ENCODE peak calls at places on chromosomes 11 and 22, in six cellular contexts. R, M, B, S, I and Q are unnamed samples.

GRCh38 chr22:44783091-44783490 is 30.7 kb downstream of the ARHGAP8 start:
- DNase-seq in R (no peak), M (no peak), B (no peak), S (no peak), I (no peak), Q (no peak)

GRCh38 chr11:7892751-7893356 is 38.2 kb downstream of the OR10A6 start:
- DNase-seq in R (peak), M (peak), B (peak), S (no peak), I (peak), Q (peak)

GRCh38 chr11:91239359-91239758 is 985.3 kb upstream of the FAT3 start:
- DNase-seq in R (no peak), M (peak), B (no peak), S (no peak), I (no peak), Q (no peak)

GRCh38 chr11:13207665-13208594 is 69.7 kb upstream of the BMAL1 start:
- DNase-seq in R (peak), M (peak), B (no peak), S (no peak), I (peak), Q (peak)

GRCh38 chr22:48234011-48234410 is 1471.6 kb downstream of the TBC1D22A start:
- DNase-seq in R (no peak), M (no peak), B (no peak), S (no peak), I (no peak), Q (no peak)

GRCh38 chr11:19803506-19803998 is 90.9 kb downstream of the NAV2 start:
- DNase-seq in R (no peak), M (peak), B (no peak), S (no peak), I (no peak), Q (no peak)

GRCh38 chr11:4862447-4863236 is 13.6 kb upstream of the OR51S1 start:
- DNase-seq in R (no peak), M (no peak), B (peak), S (no peak), I (no peak), Q (no peak)

GRCh38 chr11:116787786-116788486 is at the start of gene ZPR1:
- DNase-seq in R (no peak), M (peak), B (peak), S (peak), I (peak), Q (peak)

GRCh38 chr11:107696140-107696539 is 15.7 kb downstream of the SLN start:
- DNase-seq in R (peak), M (peak), B (no peak), S (no peak), I (peak), Q (peak)

GRCh38 chr22:25018009-25018408 is 65.5 kb downstream of the KIAA1671 start:
- DNase-seq in R (no peak), M (no peak), B (no peak), S (no peak), I (no peak), Q (no peak)

GRCh38 chr22:29555065-29555644 is 1.6 kb upstream of the THOC5 start:
- DNase-seq in R (peak), M (no peak), B (no peak), S (peak), I (no peak), Q (no peak)

GRCh38 chr11:130170345-130170744 is 10.8 kb downstream of the ST14 start:
- DNase-seq in R (no peak), M (no peak), B (no peak), S (no peak), I (no peak), Q (no peak)

GRCh38 chr11:103832762-103833161 is 203.7 kb upstream of the DDI1 start:
- DNase-seq in R (no peak), M (no peak), B (no peak), S (no peak), I (peak), Q (peak)

GRCh38 chr11:13772223-13773046 is 104.0 kb downstream of the FAR1 start:
- DNase-seq in R (peak), M (peak), B (peak), S (peak), I (peak), Q (peak)

GRCh38 chr11:61912991-61913698 is 4.2 kb downstream of the RAB3IL1 start:
- DNase-seq in R (no peak), M (no peak), B (no peak), S (peak), I (no peak), Q (no peak)

GRCh38 chr11:85316967-85317366 is 310.2 kb downstream of the DLG2 start:
- DNase-seq in R (no peak), M (no peak), B (no peak), S (no peak), I (no peak), Q (no peak)

GRCh38 chr22:26615149-26615548 is 2.7 kb downstream of the CRYBB1 start:
- DNase-seq in R (no peak), M (no peak), B (no peak), S (no peak), I (no peak), Q (no peak)

GRCh38 chr11:18594999-18595749 is 4.4 kb upstream of the MISFA start:
- DNase-seq in R (no peak), M (peak), B (no peak), S (no peak), I (peak), Q (peak)

GRCh38 chr22:21701384-21701971 is 34.1 kb downstream of the YPEL1 start:
- DNase-seq in R (no peak), M (no peak), B (no peak), S (no peak), I (peak), Q (no peak)

GRCh38 chr11:43555811-43556210 is 124.7 kb upstream of the HSD17B12 start:
- DNase-seq in R (no peak), M (no peak), B (peak), S (peak), I (peak), Q (peak)

GRCh38 chr11:95487391-95487790 is 256.4 kb upstream of the SESN3 start:
- DNase-seq in R (no peak), M (peak), B (no peak), S (no peak), I (no peak), Q (no peak)

GRCh38 chr11:47111318-47111804 is 65.3 kb downstream of the ARFGAP2 start:
- DNase-seq in R (no peak), M (no peak), B (no peak), S (no peak), I (no peak), Q (no peak)

GRCh38 chr11:117356126-117356761 is 28.6 kb downstream of the CEP164 start:
- DNase-seq in R (no peak), M (no peak), B (no peak), S (no peak), I (no peak), Q (no peak)

GRCh38 chr22:37804502-37804885 is 3.2 kb upstream of the GCAT start:
- DNase-seq in R (no peak), M (no peak), B (peak), S (no peak), I (no peak), Q (no peak)

GRCh38 chr22:30396871-30397655 is at the start of gene SEC14L2:
- DNase-seq in R (no peak), M (peak), B (peak), S (peak), I (no peak), Q (peak)

GRCh38 chr11:111419641-111420327 is 40.7 kb upstream of the POU2AF1 start:
- DNase-seq in R (no peak), M (no peak), B (no peak), S (no peak), I (no peak), Q (peak)

GRCh38 chr11:71180694-71181466 is 71.5 kb downstream of the SHANK2 start:
- DNase-seq in R (no peak), M (no peak), B (no peak), S (no peak), I (no peak), Q (no peak)

GRCh38 chr11:59206635-59207034 is 6.1 kb downstream of the MPEG1 start:
- DNase-seq in R (no peak), M (peak), B (peak), S (peak), I (peak), Q (peak)

GRCh38 chr11:79447039-79447438 is 6.2 kb upstream of the TENM4 start:
- DNase-seq in R (no peak), M (no peak), B (no peak), S (no peak), I (no peak), Q (no peak)

GRCh38 chr22:46317646-46318045 is 17.9 kb upstream of the TRMU start:
- DNase-seq in R (no peak), M (no peak), B (no peak), S (no peak), I (no peak), Q (no peak)

GRCh38 chr11:45089251-45089650 is 57.2 kb upstream of the PRDM11 start:
- DNase-seq in R (peak), M (peak), B (no peak), S (peak), I (peak), Q (peak)

GRCh38 chr11:2777396-2777795 is 77.6 kb upstream of the KCNQ1OT1 start:
- DNase-seq in R (no peak), M (peak), B (no peak), S (peak), I (no peak), Q (peak)

GRCh38 chr11:2779981-2780849 is 80.4 kb upstream of the KCNQ1OT1 start:
- DNase-seq in R (no peak), M (no peak), B (no peak), S (peak), I (no peak), Q (no peak)

GRCh38 chr11:2779499-2779980 is 79.7 kb upstream of the KCNQ1OT1 start:
- DNase-seq in R (no peak), M (no peak), B (no peak), S (peak), I (no peak), Q (no peak)

GRCh38 chr11:2777871-2778629 is 78.3 kb upstream of the KCNQ1OT1 start:
- DNase-seq in R (no peak), M (no peak), B (no peak), S (peak), I (no peak), Q (no peak)

GRCh38 chr11:2778630-2779498 is 79.1 kb upstream of the KCNQ1OT1 start:
- DNase-seq in R (no peak), M (peak), B (no peak), S (peak), I (peak), Q (peak)
- TF ChIP-seq CTCF in R (no peak), M (peak), B (no peak), S (no peak), I (no peak), Q (peak)

DNA sequence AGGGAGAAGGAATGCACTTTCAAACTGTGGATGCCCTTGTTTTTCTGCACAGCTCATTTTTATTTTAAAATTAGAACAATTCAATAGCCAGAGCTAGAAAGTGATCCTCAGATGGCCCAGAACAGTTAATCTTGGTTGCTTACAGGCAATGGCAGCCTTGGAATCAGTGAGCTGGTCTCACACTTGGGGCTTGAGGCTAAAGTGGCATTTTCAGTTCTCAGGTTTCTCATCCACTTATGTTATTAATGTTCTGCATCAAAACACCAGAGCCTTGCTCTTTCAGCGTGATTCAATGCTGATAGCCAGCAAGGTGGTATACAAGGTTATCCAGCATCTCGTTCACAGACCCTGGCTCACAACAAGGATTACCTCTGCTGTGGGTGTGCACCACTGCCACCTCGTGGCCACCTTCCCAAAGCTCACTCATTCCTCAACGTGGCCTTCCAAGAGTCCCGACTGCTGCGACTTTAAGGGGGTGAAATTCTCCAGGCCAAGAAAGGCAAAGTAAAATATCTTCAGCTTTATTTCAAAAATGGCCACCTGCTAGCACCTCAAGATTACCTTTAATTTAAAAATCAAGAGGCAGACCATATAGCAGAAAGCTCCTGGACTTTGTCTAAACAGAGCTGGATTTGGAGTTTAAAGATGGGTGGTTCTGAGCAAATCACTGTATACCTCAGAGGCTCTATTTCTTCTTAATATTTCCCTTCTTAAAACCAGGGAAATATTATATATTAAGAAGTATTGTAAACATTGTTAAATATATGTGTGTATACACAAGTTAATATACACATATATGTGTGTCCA is 34.2 kb upstream of the FSHB start:
- DNase-seq in R (peak), M (peak), B (peak), S (peak), I (peak), Q (peak)
- TF ChIP-seq CTCF in R (peak), M (peak), B (peak), S (peak), I (peak), Q (peak)

DNA sequence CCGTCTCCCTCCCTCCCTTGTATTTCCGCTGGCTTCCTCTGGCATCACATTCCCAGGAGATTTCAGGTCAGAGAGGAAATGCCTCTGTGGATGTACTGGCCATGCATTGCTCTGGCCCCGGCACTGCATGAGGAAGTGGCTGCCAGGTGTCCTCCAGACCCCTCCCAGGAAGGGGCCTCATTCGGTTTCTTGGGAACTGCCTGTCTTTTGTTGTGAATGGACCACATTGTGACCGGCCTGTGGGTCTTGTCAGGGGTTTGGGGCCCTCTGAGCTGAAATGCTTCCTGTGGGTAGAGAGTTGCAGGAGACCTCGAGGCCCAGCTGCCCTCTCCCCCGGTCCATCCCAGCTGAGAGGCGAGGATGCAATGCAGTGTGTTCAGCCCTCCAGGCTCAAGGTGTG is 18.8 kb upstream of the ST3GAL4 start:
- DNase-seq in R (no peak), M (no peak), B (no peak), S (no peak), I (no peak), Q (no peak)
- TF ChIP-seq CTCF in R (no peak), M (no peak), B (no peak), S (no peak), I (no peak), Q (no peak)

GRCh38 chr11:115215694-115216615 is 288.3 kb downstream of the CADM1 start:
- DNase-seq in R (no peak), M (peak), B (peak), S (no peak), I (no peak), Q (peak)
- TF ChIP-seq CTCF in R (peak), M (peak), B (peak), S (peak), I (peak), Q (peak)